ENCODE peak calls at places on chromosomes 3 and 15, in seven cellular contexts. Y is astrocyte; R is cardiac fibroblast; J is NCI-H510A treated with DMSO at 0.1 percent for 48 hours; D is fibroblast of the aortic adventitia; G is CD8-positive, alpha-beta T cell; A is activated gamma-delta T cell treated with Interleukin-2 at 50 U/mL for 16 hours. P is an unnamed sample.

GRCh38 chr15:66067687-66068086 is 185.9 kb downstream of the MEGF11 start:
- DNase-seq in J (no peak), G (no peak), D (no peak), Y (no peak), A (no peak), R (no peak), P (no peak)

GRCh38 chr3:116059421-116060096 is 385.7 kb downstream of the LSAMP start:
- DNase-seq in D (peak), R (peak), Y (peak), J (no peak), A (no peak), G (no peak), P (peak)

GRCh38 chr3:14463330-14464216 is 61.2 kb downstream of the SLC6A6 start:
- DNase-seq in D (no peak), J (no peak), Y (no peak), A (no peak), G (no peak), R (no peak), P (no peak)

GRCh38 chr3:71117572-71118247 is 465.8 kb downstream of the FOXP1 start:
- DNase-seq in J (peak), D (peak), A (no peak), R (no peak), G (no peak), Y (peak), P (peak)

GRCh38 chr3:66565301-66565700 is 64.5 kb upstream of the LRIG1 start:
- DNase-seq in R (peak), Y (peak), J (no peak), D (peak), G (no peak), A (no peak), P (no peak)

GRCh38 chr3:129312021-129312639 is 33.5 kb downstream of the HMCES start:
- DNase-seq in D (peak), R (no peak), J (no peak), G (no peak), Y (no peak), A (no peak), P (no peak)

GRCh38 chr3:179107617-179108016 is 36.0 kb upstream of the ZMAT3 start:
- DNase-seq in G (no peak), J (no peak), Y (no peak), A (no peak), D (no peak), R (no peak), P (no peak)

GRCh38 chr3:194756460-194757355 is 71.0 kb downstream of the FAM43A start:
- DNase-seq in J (peak), G (no peak), R (no peak), A (no peak), Y (no peak), D (no peak), P (peak)

GRCh38 chr15:71411538-71412482 is 296.5 kb downstream of the THSD4 start:
- DNase-seq in D (peak), A (no peak), J (no peak), R (peak), Y (peak), G (no peak), P (no peak)

GRCh38 chr3:78645628-78646310 is 1122.0 kb downstream of the ROBO1 start:
- DNase-seq in D (peak), R (peak), A (no peak), G (no peak), J (peak), Y (peak), P (peak)

GRCh38 chr15:46277994-46278885 is 643.4 kb downstream of the SQOR start:
- DNase-seq in J (peak), Y (no peak), G (no peak), D (no peak), A (no peak), R (no peak), P (no peak)

GRCh38 chr3:174097686-174098085 is 700.1 kb downstream of the NLGN1 start:
- DNase-seq in A (no peak), Y (no peak), J (no peak), G (no peak), D (no peak), R (no peak), P (no peak)

GRCh38 chr15:52679232-52680040 is at the start of gene ATOSA:
- DNase-seq in Y (peak), A (peak), G (peak), R (peak), D (peak), J (peak), P (peak)

GRCh38 chr3:196138927-196139680 is 57.2 kb upstream of the TFRC start:
- DNase-seq in Y (peak), R (peak), D (peak), A (no peak), J (no peak), G (no peak), P (no peak)

GRCh38 chr15:70031680-70032079 is 66.0 kb downstream of the TLE3 start:
- DNase-seq in Y (no peak), R (no peak), A (no peak), D (no peak), J (no peak), G (no peak), P (no peak)

GRCh38 chr3:107999215-107999775 is 91.5 kb downstream of the CD47 start:
- DNase-seq in R (no peak), A (no peak), D (no peak), Y (peak), G (no peak), J (no peak), P (peak)

GRCh38 chr3:185401319-185401955 is 38.5 kb downstream of the MAP3K13 start:
- DNase-seq in R (no peak), Y (peak), D (peak), J (no peak), A (no peak), G (no peak), P (peak)